ENCODE peak calls at places on chromosomes 16 and 17, in five cellular contexts. T is NCI-H524 treated with DMSO at 0.1 percent for 48 hours; I is neural crest cell; W is activated naive CD4-positive, alpha-beta T cell; K is astrocyte of the spinal cord. C is an unnamed sample.

GRCh38 chr17:19769946-19770652 is 22.0 kb upstream of the ALDH3A1 start:
- DNase-seq in T (no peak), I (no peak), W (no peak), K (peak), C (no peak)

GRCh38 chr17:68175416-68175815 is 72.4 kb upstream of the AMZ2 start:
- DNase-seq in T (no peak), I (no peak), W (no peak), K (no peak), C (no peak)

GRCh38 chr17:32742686-32743538 is 134.0 kb downstream of the MYO1D start:
- DNase-seq in T (no peak), I (no peak), W (no peak), K (no peak), C (no peak)

GRCh38 chr16:27264151-27264550 is 4.4 kb downstream of the NSMCE1 start:
- DNase-seq in T (no peak), I (no peak), W (no peak), K (peak), C (peak)

GRCh38 chr17:38619937-38620550 is 14.3 kb upstream of the SRCIN1 start:
- DNase-seq in T (no peak), I (no peak), W (no peak), K (no peak), C (no peak)

GRCh38 chr17:77312786-77313599 is 172.2 kb downstream of the SEC14L1 start:
- DNase-seq in T (no peak), I (no peak), W (no peak), K (peak), C (no peak)

GRCh38 chr16:82744958-82745357 is 118.2 kb downstream of the CDH13 start:
- DNase-seq in T (no peak), I (no peak), W (no peak), K (no peak), C (no peak)

GRCh38 chr17:17491546-17491988 is 4.6 kb downstream of the RASD1 start:
- DNase-seq in T (peak), I (no peak), W (no peak), K (no peak), C (no peak)

GRCh38 chr17:82200743-82201497 is 11.7 kb downstream of the CCDC57 start:
- DNase-seq in T (no peak), I (no peak), W (no peak), K (no peak), C (no peak)

GRCh38 chr17:33142703-33143299 is 150.3 kb downstream of the ASIC2 start:
- DNase-seq in T (no peak), I (peak), W (no peak), K (no peak), C (no peak)

GRCh38 chr17:6786618-6787017 is 10.6 kb downstream of the FBXO39 start:
- DNase-seq in T (no peak), I (no peak), W (no peak), K (peak), C (no peak)

GRCh38 chr17:44529864-44530263 is 26.7 kb upstream of the GPATCH8 start:
- DNase-seq in T (no peak), I (no peak), W (no peak), K (no peak), C (no peak)

GRCh38 chr17:2084766-2085647 is 30.1 kb downstream of the HIC1 start:
- DNase-seq in T (no peak), I (no peak), W (no peak), K (peak), C (no peak)

GRCh38 chr17:34015253-34015652 is 239.8 kb upstream of the CCL2 start:
- DNase-seq in T (no peak), I (no peak), W (no peak), K (no peak), C (no peak)

GRCh38 chr17:39270923-39271322 is 45.2 kb upstream of the STAC2 start:
- DNase-seq in T (no peak), I (no peak), W (no peak), K (peak), C (no peak)

GRCh38 chr17:41013181-41013580 is 4.3 kb upstream of the KRTAP3-1 start:
- DNase-seq in T (no peak), I (no peak), W (no peak), K (no peak), C (no peak)

GRCh38 chr17:68182940-68183551 is 64.8 kb upstream of the AMZ2 start:
- DNase-seq in T (no peak), I (no peak), W (no peak), K (no peak), C (no peak)

GRCh38 chr17:45277992-45278391 is 16.1 kb upstream of the SPATA32 start:
- DNase-seq in T (no peak), I (no peak), W (no peak), K (peak), C (no peak)

C was measured in kidney epithelial cell.